ENCODE peak calls at places on chromosomes 1 and 21, in ten cellular contexts. M is fibroblast of lung, W is fibroblast of pulmonary artery, I is HL-60, H is K562, E is cardiac fibroblast, Z is bronchial epithelial cell, J is left lung, O is OCI-LY7, Y is ovary. V is an unnamed sample.

GRCh38 chr1:169546087-169546995 is 39.9 kb downstream of the F5 start:
- DNase-seq in H (peak), Z (peak), M (peak), W (peak), I (peak), E (peak), O (peak), Y (peak), J (peak), V (peak)

GRCh38 chr1:210272666-210273065 is 40.1 kb downstream of the SERTAD4 start:
- DNase-seq in W (no peak), O (no peak), J (no peak), Z (no peak), M (peak), E (no peak), I (no peak), H (no peak), Y (no peak), V (no peak)

GRCh38 chr1:213374369-213374768 is 323.3 kb downstream of the RPS6KC1 start:
- DNase-seq in E (peak), W (peak), O (peak), Z (peak), Y (no peak), M (peak), J (no peak), H (peak), I (peak), V (peak)

GRCh38 chr1:31183927-31184554 is 55.6 kb downstream of the NKAIN1 start:
- DNase-seq in M (no peak), O (peak), H (peak), W (peak), E (peak), I (peak), Y (no peak), Z (peak), J (no peak), V (peak)

GRCh38 chr1:12555411-12556367 is 62.3 kb downstream of the DHRS3 start:
- DNase-seq in Y (peak), O (no peak), E (no peak), W (no peak), I (no peak), J (peak), M (no peak), Z (no peak), H (no peak), V (no peak)

GRCh38 chr1:94729287-94729686 is 90.9 kb upstream of the SLC44A3 start:
- DNase-seq in I (no peak), M (peak), O (no peak), J (no peak), W (peak), E (peak), Z (no peak), Y (no peak), H (no peak), V (no peak)

GRCh38 chr1:6795661-6796060 is 10.4 kb downstream of the CAMTA1 start:
- DNase-seq in Z (no peak), E (peak), H (no peak), O (no peak), I (no peak), W (peak), J (no peak), Y (no peak), M (peak), V (no peak)

GRCh38 chr1:47688631-47689296 is 250.9 kb downstream of the FOXD2 start:
- DNase-seq in I (no peak), Z (no peak), H (no peak), M (no peak), O (no peak), Y (no peak), W (no peak), E (no peak), J (no peak), V (no peak)

GRCh38 chr1:222739465-222739864 is 2.5 kb downstream of the FAM177B start:
- DNase-seq in O (no peak), M (no peak), E (no peak), J (no peak), Z (no peak), I (no peak), H (no peak), W (no peak), Y (no peak), V (no peak)

GRCh38 chr1:84877592-84877991 is 15.4 kb downstream of the LPAR3 start:
- DNase-seq in Z (no peak), Y (no peak), O (no peak), W (peak), I (no peak), H (no peak), M (peak), E (peak), J (no peak), V (no peak)

GRCh38 chr1:25702101-25702775 is 85.6 kb downstream of the MAN1C1 start:
- DNase-seq in E (no peak), O (no peak), H (no peak), I (no peak), W (no peak), Z (no peak), Y (no peak), J (no peak), M (peak), V (no peak)

GRCh38 chr1:41599912-41600311 is 115.4 kb upstream of the EDN2 start:
- DNase-seq in Z (no peak), I (no peak), H (no peak), M (no peak), E (peak), J (no peak), O (no peak), W (peak), Y (no peak), V (no peak)

GRCh38 chr1:156709743-156710489 is 4.5 kb upstream of the CRABP2 start:
- DNase-seq in H (no peak), M (peak), Z (peak), W (peak), E (peak), J (no peak), Y (no peak), I (no peak), O (no peak), V (no peak)

GRCh38 chr1:86538775-86539174 is 8.1 kb upstream of the CLCA4 start:
- DNase-seq in J (no peak), O (no peak), I (no peak), H (no peak), E (no peak), Z (no peak), Y (no peak), W (no peak), M (no peak), V (no peak)

GRCh38 chr1:28437260-28437923 is 67.9 kb downstream of the PHACTR4 start:
- DNase-seq in Z (peak), H (no peak), Y (no peak), I (peak), E (peak), O (no peak), M (peak), W (peak), J (no peak), V (no peak)

GRCh38 chr21:25024639-25025038 is 582.6 kb downstream of the MRPL39 start:
- DNase-seq in Z (no peak), J (no peak), H (no peak), O (no peak), I (no peak), E (no peak), M (no peak), Y (no peak), W (no peak), V (no peak)

GRCh38 chr1:244163131-244163530 is 112.0 kb downstream of the ZBTB18 start:
- DNase-seq in E (peak), Y (no peak), O (no peak), H (no peak), J (no peak), W (peak), I (no peak), M (peak), Z (no peak), V (no peak)

GRCh38 chr1:39625462-39626273 is 13.8 kb downstream of the HEYL start:
- DNase-seq in O (no peak), Y (peak), I (no peak), M (peak), W (peak), J (no peak), H (no peak), E (peak), Z (no peak), V (no peak)

GRCh38 chr1:1182491-1183220 is 9.0 kb downstream of the TTLL10 start:
- DNase-seq in O (no peak), J (peak), W (no peak), Z (no peak), H (no peak), I (no peak), M (no peak), Y (peak), E (no peak), V (no peak)

GRCh38 chr1:151729157-151729965 is 8.0 kb downstream of the RIIAD1 start:
- DNase-seq in I (no peak), O (no peak), W (no peak), J (no peak), E (no peak), Y (no peak), M (no peak), Z (no peak), H (no peak), V (no peak)

GRCh38 chr1:23555225-23555801 is 4.0 kb downstream of the ID3 start:
- DNase-seq in J (no peak), Y (no peak), Z (peak), H (no peak), O (peak), M (no peak), W (peak), E (peak), I (no peak), V (peak)

GRCh38 chr1:23555949-23556640 is 3.2 kb downstream of the ID3 start:
- DNase-seq in E (peak), Y (no peak), O (peak), Z (peak), M (peak), W (peak), I (no peak), J (no peak), H (no peak), V (peak)

GRCh38 chr1:23558140-23558871 is 995 bp downstream of the ID3 start:
- DNase-seq in H (peak), Y (peak), W (peak), Z (peak), I (no peak), E (peak), M (peak), O (peak), J (peak), V (peak)

GRCh38 chr1:23557471-23558124 is 1.7 kb downstream of the ID3 start:
- DNase-seq in W (peak), Y (no peak), E (peak), H (no peak), J (no peak), Z (peak), O (peak), M (no peak), I (no peak), V (peak)

GRCh38 chr1:23556661-23557470 is 2.4 kb downstream of the ID3 start:
- DNase-seq in I (no peak), Y (no peak), W (peak), J (no peak), E (peak), H (no peak), Z (peak), O (peak), M (peak), V (peak)
- H3K4me3 ChIP-seq in I (no peak), Y (peak), W (peak), J (peak), E (peak), H (peak), Z (peak), O (peak), M (peak), V (peak)

GRCh38 chr1:60765204-60765603 is 317.2 kb upstream of the NFIA start:
- DNase-seq in Z (peak), W (peak), E (peak), J (no peak), M (peak), O (peak), Y (no peak), H (peak), I (peak), V (peak)
- TF ChIP-seq CTCF in Z (peak), W (peak), E (peak), J (peak), M (peak), O (peak), Y (no peak), H (peak), I (peak), V (peak)

GRCh38 chr1:196655494-196655893 is 3.7 kb downstream of the CFH start:
- DNase-seq in M (no peak), W (no peak), O (no peak), I (no peak), H (no peak), J (no peak), E (no peak), Z (no peak), Y (no peak), V (no peak)

GRCh38 chr1:196651637-196652215 is at the start of gene CFH:
- DNase-seq in M (peak), H (no peak), Y (no peak), I (no peak), E (peak), J (no peak), Z (peak), W (peak), O (no peak), V (no peak)

GRCh38 chr1:196651079-196651478 is 764 bp upstream of the CFH start:
- DNase-seq in W (no peak), I (no peak), H (no peak), Y (no peak), Z (no peak), J (no peak), O (no peak), M (no peak), E (no peak), V (no peak)

GRCh38 chr1:196655037-196655436 is 3.2 kb downstream of the CFH start:
- DNase-seq in I (no peak), W (no peak), Y (no peak), H (no peak), O (no peak), J (no peak), E (no peak), Z (no peak), M (no peak), V (no peak)

DNA sequence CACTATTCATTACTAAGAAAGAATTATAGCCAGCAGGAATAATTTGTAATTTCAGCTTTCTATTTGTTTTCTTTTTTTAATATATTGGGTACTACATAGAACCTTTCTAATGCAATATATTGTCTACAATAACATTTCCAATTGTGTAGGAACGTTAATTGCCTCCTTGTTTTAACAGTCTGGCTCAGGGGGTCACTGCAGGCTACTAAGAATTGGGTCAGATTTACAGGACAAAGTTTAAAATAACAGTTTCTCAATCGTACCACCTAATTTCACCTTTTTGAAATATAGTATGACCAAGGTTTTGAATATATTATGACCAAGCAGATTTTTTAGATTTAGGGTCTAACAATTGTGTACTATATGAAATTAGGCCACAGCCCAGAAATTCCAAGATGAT is 2.4 kb downstream of the CFH start:
- DNase-seq in O (no peak), J (no peak), H (no peak), Y (no peak), W (no peak), I (no peak), E (no peak), M (no peak), Z (no peak), V (no peak)
- H3K4me3 ChIP-seq in O (no peak), J (peak), H (peak), Y (peak), W (peak), I (no peak), E (peak), M (no peak), Z (no peak), V (no peak)

GRCh38 chr1:201481761-201482493 is 12.9 kb upstream of the PHLDA3 start:
- DNase-seq in W (peak), E (peak), Z (peak), H (peak), J (peak), M (peak), Y (peak), O (peak), I (peak), V (peak)
- TF ChIP-seq CTCF in W (peak), E (peak), Z (peak), H (peak), J (peak), M (peak), Y (peak), O (peak), I (peak), V (peak)

GRCh38 chr1:113808450-113809195 is 3.7 kb downstream of the RSBN1 start:
- DNase-seq in Z (peak), E (no peak), M (peak), W (peak), O (no peak), J (no peak), H (no peak), Y (no peak), I (no peak), V (no peak)

GRCh38 chr1:113805639-113806038 is 6.6 kb downstream of the RSBN1 start:
- DNase-seq in E (no peak), W (no peak), I (no peak), J (no peak), Z (no peak), Y (no peak), H (no peak), M (no peak), O (no peak), V (no peak)

GRCh38 chr1:113802367-113803007 is 9.8 kb downstream of the RSBN1 start:
- DNase-seq in I (no peak), M (no peak), J (no peak), Z (no peak), E (no peak), Y (no peak), O (no peak), W (no peak), H (no peak), V (no peak)

GRCh38 chr1:113805256-113805531 is 7.1 kb downstream of the RSBN1 start:
- DNase-seq in J (no peak), Y (peak), Z (no peak), M (no peak), W (no peak), I (no peak), H (no peak), E (no peak), O (no peak), V (no peak)

DNA sequence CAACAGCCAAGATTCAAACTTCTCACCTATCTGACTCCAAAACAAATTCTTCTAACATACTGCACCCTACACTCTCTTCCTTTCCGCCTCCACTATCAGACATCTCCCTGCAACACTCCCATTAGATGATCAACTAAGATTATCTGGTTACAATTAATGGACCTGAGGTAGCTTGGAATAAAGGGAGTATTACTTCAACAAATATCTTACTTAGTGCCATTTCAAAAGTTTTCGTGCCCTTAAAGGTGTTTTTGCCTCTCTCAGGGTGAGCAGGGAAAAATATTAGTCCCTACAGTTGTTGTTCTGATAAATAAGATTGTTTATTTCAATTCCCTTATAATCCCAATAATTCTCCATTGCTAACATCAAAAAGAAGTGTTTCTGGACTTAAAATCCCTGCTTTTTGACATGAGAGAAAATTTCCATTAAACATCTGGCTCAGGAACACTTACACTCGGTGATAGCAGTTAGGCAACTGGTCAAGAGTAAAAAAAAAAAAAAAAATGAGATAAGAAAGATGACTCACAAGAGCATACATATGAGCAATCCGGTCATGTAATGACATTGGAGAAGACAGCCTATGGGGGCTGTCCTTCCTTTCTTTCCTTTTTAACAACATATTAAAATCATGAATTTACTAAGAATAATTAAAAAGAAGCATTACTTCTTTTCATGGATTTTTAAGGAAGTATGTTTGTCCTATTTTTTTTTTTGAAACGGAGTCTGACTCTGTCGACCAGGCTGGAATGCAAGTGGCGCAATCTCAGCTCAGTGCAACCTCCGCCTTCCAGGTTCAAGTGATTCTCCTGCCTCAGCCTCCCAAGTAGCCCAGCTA is 7.6 kb downstream of the RSBN1 start:
- DNase-seq in Y (no peak), M (peak), E (peak), O (no peak), W (peak), Z (peak), I (no peak), H (peak), J (no peak), V (no peak)
- H3K4me3 ChIP-seq in Y (no peak), M (no peak), E (no peak), O (no peak), W (peak), Z (no peak), I (no peak), H (no peak), J (no peak), V (no peak)

GRCh38 chr1:111784273-111784901 is 28.7 kb downstream of the DDX20 start:
- DNase-seq in W (no peak), O (no peak), Y (no peak), H (no peak), I (no peak), Z (no peak), J (no peak), M (no peak), E (no peak), V (no peak)
- TF ChIP-seq CTCF in W (no peak), O (peak), Y (no peak), H (no peak), I (no peak), Z (no peak), J (no peak), M (no peak), E (no peak), V (no peak)

GRCh38 chr1:181191494-181192040 is 103.1 kb downstream of the IER5 start:
- DNase-seq in E (no peak), O (no peak), Y (no peak), J (no peak), Z (no peak), H (no peak), W (no peak), I (no peak), M (no peak), V (no peak)

GRCh38 chr1:181189245-181189644 is 100.7 kb downstream of the IER5 start:
- DNase-seq in H (no peak), W (no peak), I (no peak), Z (no peak), O (no peak), J (no peak), Y (no peak), E (no peak), M (no peak), V (no peak)

GRCh38 chr1:181189691-181190361 is 101.3 kb downstream of the IER5 start:
- DNase-seq in O (peak), J (peak), H (peak), I (peak), E (peak), Y (no peak), Z (peak), M (peak), W (peak), V (peak)

GRCh38 chr1:181192277-181192676 is 103.8 kb downstream of the IER5 start:
- DNase-seq in W (no peak), E (no peak), M (no peak), Z (no peak), H (no peak), O (no peak), J (no peak), Y (no peak), I (no peak), V (no peak)

DNA sequence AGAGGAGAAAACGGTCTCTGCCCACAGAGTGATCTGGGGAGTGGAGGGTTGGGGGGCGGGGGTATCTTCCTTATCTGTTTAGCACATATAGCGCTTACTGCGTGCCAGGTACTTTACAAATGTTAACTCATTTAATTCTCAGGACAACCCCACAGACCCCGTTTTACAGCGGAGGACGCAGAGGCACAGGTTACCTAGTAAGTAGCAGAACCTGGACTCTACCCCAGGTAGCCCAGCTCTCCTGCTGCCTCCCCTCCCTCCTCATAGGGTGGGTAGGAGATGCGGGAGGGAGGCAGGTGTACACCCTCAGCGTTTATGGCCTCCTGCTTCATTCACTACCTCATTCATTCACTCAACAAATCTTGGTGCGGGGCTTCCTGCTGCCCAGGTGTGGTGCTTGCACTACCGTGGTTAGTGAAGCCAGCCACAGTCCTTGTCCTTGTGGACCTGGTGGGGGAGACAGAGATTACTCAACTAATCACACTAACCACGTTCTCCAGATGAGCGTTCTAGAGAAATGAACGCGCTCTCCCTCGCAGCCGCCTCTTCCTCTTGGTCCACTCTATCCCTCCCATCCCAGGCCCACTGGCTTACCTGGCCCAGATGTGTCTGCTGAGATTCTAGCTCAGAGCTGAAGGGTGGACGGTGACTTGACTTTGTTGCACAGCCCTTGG is 102.0 kb downstream of the IER5 start:
- DNase-seq in J (no peak), Z (no peak), O (no peak), I (no peak), H (no peak), E (no peak), W (no peak), M (no peak), Y (no peak), V (peak)
- H3K4me3 ChIP-seq in J (no peak), Z (no peak), O (no peak), I (no peak), H (no peak), E (no peak), W (no peak), M (no peak), Y (no peak), V (no peak)